ENCODE peak calls at places on chromosomes 13 and 19, in five cellular contexts. S is ovary, T is heart left ventricle, U is mucosa of descending colon, P is left lung. C is an unnamed sample.

GRCh38 chr13:90272356-90272755 is 1075.1 kb upstream of the MIR17HG start:
- DNase-seq in S (no peak), T (no peak), U (no peak), P (no peak), C (peak; percentile 75)

GRCh38 chr13:71864094-71864980 is 2.7 kb downstream of the DACH1 start:
- DNase-seq in S (peak; percentile 12), T (peak; percentile 70), U (peak; percentile 87), P (peak; percentile 67), C (peak; percentile 13)

GRCh38 chr13:114062754-114063153 is 69.7 kb downstream of the RASA3 start:
- DNase-seq in S (no peak), T (no peak), U (no peak), P (no peak), C (no peak)

GRCh38 chr19:34824686-34825085 is 51.7 kb upstream of the ZNF599 start:
- DNase-seq in S (no peak), T (no peak), U (no peak), P (no peak), C (no peak)

GRCh38 chr13:35496761-35497386 is 20.4 kb upstream of the MAB21L1 start:
- DNase-seq in S (no peak), T (no peak), U (no peak), P (no peak), C (no peak)

GRCh38 chr19:2762783-2763496 is 20.1 kb downstream of the SGTA start:
- DNase-seq in S (no peak), T (no peak), U (no peak), P (no peak), C (no peak)

GRCh38 chr19:23440791-23441190 is 45.5 kb upstream of the ZNF91 start:
- DNase-seq in S (no peak), T (no peak), U (no peak), P (no peak), C (no peak)

GRCh38 chr19:30691767-30692516 is 319.8 kb downstream of the ZNF536 start:
- DNase-seq in S (no peak), T (no peak), U (no peak), P (no peak), C (no peak)

GRCh38 chr19:35742121-35742724 is at the start of gene IGFLR1:
- DNase-seq in S (no peak), T (no peak), U (no peak), P (peak; percentile 73), C (no peak)

GRCh38 chr19:32173836-32174235 is 171.6 kb upstream of the ZNF507 start:
- DNase-seq in S (no peak), T (no peak), U (no peak), P (no peak), C (no peak)

DNA sequence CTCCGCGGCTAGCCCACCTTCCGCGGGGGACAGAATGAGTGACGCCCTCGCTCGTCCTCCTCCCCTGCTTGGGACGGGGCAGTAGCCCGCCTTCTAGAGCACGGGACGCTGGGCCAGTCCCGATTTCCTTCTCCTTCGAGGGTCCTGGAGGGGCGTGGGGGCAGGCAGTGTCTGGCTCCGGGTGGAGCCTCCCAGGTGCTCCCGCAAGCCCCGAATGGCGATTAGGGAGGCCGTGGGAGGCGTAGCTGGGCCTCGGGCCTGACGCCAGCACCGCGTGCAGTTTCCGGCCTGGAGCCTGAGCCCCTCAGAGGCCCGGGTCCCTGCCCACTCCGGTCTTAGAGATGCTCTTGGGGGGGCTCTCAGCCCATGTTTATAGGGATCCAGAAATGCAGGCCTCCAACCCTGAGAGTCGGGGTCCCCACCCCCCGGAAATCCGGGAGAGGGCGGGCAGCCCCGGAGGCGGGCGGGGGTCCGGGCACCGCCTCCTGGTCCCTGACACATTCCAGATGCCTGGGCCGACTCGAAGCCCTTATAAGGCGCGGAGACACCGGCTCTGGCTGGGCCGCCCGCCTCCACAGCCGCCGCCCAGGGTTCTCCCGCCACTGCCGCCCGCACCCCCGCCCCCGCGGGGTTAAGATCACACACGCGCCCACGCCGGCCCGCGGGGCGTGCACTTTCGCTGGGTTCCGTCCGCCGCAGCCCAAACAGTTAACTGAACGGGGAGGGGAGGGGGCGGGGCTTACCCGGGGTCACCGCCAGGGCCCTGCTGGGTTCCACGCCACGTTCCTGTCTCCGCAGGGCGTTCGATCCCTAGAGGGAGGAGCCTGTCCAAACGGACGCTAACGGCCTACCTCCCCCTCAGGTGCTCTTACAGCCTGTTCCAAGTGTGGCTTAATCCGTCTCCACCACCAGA is 1.5 kb downstream of the MYADM start:
- DNase-seq in S (peak; percentile 93), T (peak; percentile 91), U (peak; percentile 93), P (peak; percentile 91), C (peak; percentile 94)
- TF ChIP-seq CTCF in S (peak; percentile 79), T (peak; percentile 37), U (peak; percentile 15), P (no peak), C (no peak)

DNA sequence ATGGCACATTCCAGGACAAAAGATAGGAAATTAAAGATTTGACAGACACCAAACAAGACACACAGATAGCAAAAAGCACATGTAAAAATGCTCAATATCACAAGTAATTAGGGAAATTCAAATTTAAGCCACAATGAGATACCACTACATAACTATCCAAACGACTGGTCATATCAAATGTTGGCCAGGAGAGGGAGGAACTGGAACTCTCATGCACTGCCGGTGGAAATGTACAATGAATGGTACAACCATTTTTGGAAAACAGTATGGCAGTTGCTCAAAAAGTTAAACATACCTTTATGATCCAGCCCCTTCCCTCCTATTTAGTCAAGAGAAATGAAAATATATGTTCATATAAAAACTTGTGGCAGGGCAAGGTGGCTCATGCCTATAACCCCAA is 36.8 kb upstream of the CYP2S1 start:
- DNase-seq in S (no peak), T (no peak), U (no peak), P (no peak), C (no peak)
- TF ChIP-seq CTCF in S (no peak), T (no peak), U (no peak), P (no peak), C (peak; percentile 3)

DNA sequence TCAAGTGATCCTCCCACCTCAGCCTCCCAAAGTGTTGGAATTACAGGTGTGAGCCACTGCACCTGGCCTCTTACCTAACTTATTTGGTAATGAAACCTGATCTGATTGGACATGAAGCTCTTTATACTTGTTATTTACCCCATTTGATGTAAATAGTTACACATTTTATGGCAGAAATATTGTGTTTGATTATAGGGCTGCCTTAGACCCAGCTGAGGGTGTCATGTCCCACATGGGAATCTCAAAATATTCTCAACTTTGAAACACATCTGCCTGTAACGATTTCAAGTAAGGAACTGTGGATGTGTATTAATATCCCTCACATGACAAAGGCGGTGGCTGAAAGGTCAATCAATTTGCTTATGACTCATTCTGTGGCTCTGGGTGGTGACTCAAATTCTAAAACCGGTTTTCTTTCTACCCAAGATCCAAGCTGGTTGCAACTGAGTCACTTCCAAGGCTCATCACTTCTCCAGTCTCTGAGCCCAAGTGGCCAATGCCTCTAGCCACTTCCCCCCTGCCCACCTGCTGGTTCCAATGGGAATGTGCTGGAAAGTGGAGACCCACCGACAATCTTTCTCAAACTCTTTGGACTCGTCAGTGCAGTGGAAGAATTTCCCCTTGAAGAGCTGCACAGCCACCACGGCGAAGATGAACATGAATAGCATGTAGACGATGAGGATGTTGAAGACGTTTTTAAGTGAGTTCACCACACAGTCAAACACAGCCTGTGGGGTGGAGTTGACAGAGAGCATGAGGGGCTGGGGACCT is 110.9 kb downstream of the IER2 start:
- DNase-seq in S (no peak), T (no peak), U (no peak), P (no peak), C (peak; percentile 89)
- TF ChIP-seq CTCF in S (no peak), T (no peak), U (no peak), P (no peak), C (peak; percentile 21)

DNA sequence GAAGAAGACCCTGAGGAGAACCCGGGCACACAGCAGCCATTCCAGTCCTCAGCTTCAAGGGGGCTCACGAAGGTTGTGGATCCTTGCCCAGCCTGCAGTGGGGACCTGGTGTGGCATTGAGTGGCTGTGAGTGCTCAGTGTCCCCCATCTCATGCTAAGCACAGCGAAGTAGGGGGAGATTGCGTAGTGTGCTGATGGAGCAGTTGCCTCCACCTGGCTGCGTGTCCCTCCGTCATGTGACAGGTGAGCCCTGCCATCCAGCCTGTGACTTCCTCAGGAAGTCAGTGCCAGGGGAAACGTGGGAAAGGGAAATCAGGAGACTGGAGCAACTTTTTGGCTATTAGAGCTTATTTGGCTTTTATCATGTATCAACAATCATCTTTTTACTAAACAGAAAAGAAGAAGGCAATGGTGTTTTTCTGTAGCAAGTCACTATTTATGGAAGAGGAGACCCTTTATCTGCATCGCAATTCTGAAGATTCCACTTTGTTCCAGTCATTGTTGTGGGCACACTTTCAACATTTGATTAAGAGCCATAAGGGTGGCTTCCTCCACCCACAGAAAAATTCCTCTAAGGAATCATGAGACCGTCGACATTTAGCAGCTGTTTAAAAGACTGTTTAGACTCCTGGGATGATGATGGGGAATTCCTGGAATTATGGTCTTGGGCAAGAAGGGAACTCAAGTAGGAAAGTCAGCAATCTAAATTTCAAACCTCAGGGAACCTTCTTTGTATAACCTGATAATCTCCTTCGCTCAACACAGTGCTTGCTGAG is 126.8 kb upstream of the SPATA13 start:
- DNase-seq in S (no peak), T (no peak), U (no peak), P (no peak), C (peak; percentile 9)
- TF ChIP-seq CTCF in S (no peak), T (no peak), U (no peak), P (no peak), C (no peak)

C was measured in astrocyte of the spinal cord.